ENCODE peak calls at places on chromosomes 7 and 10, in ten cellular contexts. J is ELR, A is BE2C, W is T-cell, C is NCI-H146, F is tibial nerve, K is M059J, I is MCF 10A, R is NCI-H2029, M is spleen. O is an unnamed sample.

GRCh38 chr7:74604326-74605020 is 53.0 kb upstream of the GTF2I start:
- DNase-seq in J (no peak), A (no peak), W (no peak), C (no peak), F (no peak), K (peak; percentile 69), I (peak; percentile 41), R (peak; percentile 44), M (no peak), O (no peak)

GRCh38 chr10:80155696-80156215 is 23.2 kb downstream of the PLAC9 start:
- DNase-seq in J (no peak), A (no peak), W (no peak), C (no peak), F (no peak), K (no peak), I (no peak), R (no peak), M (peak; percentile 52), O (no peak)

GRCh38 chr7:135317676-135318326 is 84.2 kb downstream of the STRA8 start:
- DNase-seq in J (no peak), A (no peak), W (no peak), C (no peak), F (peak; percentile 64), K (no peak), I (peak; percentile 74), R (no peak), M (no peak), O (no peak)

GRCh38 chr7:83271212-83272099 is 108.8 kb upstream of the PCLO start:
- DNase-seq in J (peak; percentile 56), A (no peak), W (no peak), C (peak; percentile 40), F (no peak), K (peak; percentile 37), I (peak; percentile 30), R (peak; percentile 15), M (no peak), O (no peak)

GRCh38 chr10:14648042-14648765 is 126.5 kb downstream of the FAM107B start:
- DNase-seq in J (peak; percentile 7), A (peak; percentile 74), W (peak; percentile 69), C (peak; percentile 99), F (peak; percentile 59), K (peak; percentile 82), I (no peak), R (peak; percentile 82), M (peak; percentile 86), O (peak; percentile 66)

GRCh38 chr10:122519873-122520272 is 40.7 kb upstream of the DMBT1 start:
- DNase-seq in J (peak; percentile 6), A (no peak), W (no peak), C (no peak), F (no peak), K (no peak), I (no peak), R (no peak), M (no peak), O (no peak)

GRCh38 chr7:73397936-73398335 is 35.6 kb upstream of the FZD9 start:
- DNase-seq in J (no peak), A (no peak), W (no peak), C (no peak), F (no peak), K (no peak), I (no peak), R (no peak), M (no peak), O (no peak)

GRCh38 chr10:78972160-78972946 is 96.4 kb upstream of the ZMIZ1 start:
- DNase-seq in J (peak; percentile 86), A (no peak), W (no peak), C (peak; percentile 45), F (peak; percentile 52), K (peak; percentile 98), I (peak; percentile 47), R (no peak), M (no peak), O (peak; percentile 87)

GRCh38 chr10:73159038-73159648 is 8.7 kb downstream of the ECD start:
- DNase-seq in J (peak; percentile 71), A (peak; percentile 54), W (peak; percentile 58), C (peak; percentile 36), F (peak; percentile 63), K (peak; percentile 56), I (peak; percentile 69), R (no peak), M (no peak), O (peak; percentile 72)

GRCh38 chr7:103093429-103093828 is 18.5 kb downstream of the ARMC10 start:
- DNase-seq in J (no peak), A (no peak), W (no peak), C (no peak), F (no peak), K (no peak), I (peak; percentile 49), R (no peak), M (no peak), O (no peak)

GRCh38 chr10:101567165-101568006 is 20.7 kb downstream of the POLL start:
- DNase-seq in J (no peak), A (no peak), W (no peak), C (peak; percentile 4), F (no peak), K (no peak), I (no peak), R (no peak), M (no peak), O (peak; percentile 46)

GRCh38 chr10:24097771-24098207 is 111.1 kb upstream of the KIAA1217 start:
- DNase-seq in J (no peak), A (no peak), W (no peak), C (no peak), F (no peak), K (no peak), I (no peak), R (no peak), M (no peak), O (no peak)

GRCh38 chr7:141072548-141073172 is 1.2 kb upstream of the TMEM178B start:
- DNase-seq in J (peak; percentile 62), A (peak; percentile 77), W (no peak), C (peak; percentile 85), F (peak; percentile 34), K (peak; percentile 87), I (peak; percentile 60), R (peak; percentile 84), M (no peak), O (peak; percentile 63)

GRCh38 chr10:89283988-89284475 is 17.8 kb upstream of the IFIT2 start:
- DNase-seq in J (peak; percentile 86), A (peak; percentile 81), W (no peak), C (peak; percentile 77), F (peak; percentile 66), K (peak; percentile 84), I (no peak), R (peak; percentile 3), M (no peak), O (peak; percentile 72)

GRCh38 chr7:4964506-4964905 is 5.5 kb upstream of the MMD2 start:
- DNase-seq in J (no peak), A (no peak), W (no peak), C (no peak), F (no peak), K (no peak), I (no peak), R (no peak), M (peak; percentile 49), O (no peak)

GRCh38 chr7:149071641-149072437 is 18.7 kb downstream of the ZNF786 start:
- DNase-seq in J (peak; percentile 15), A (peak; percentile 43), W (peak; percentile 35), C (no peak), F (no peak), K (no peak), I (no peak), R (no peak), M (peak; percentile 86), O (no peak)

GRCh38 chr7:158458716-158459282 is 128.8 kb downstream of the PTPRN2 start:
- DNase-seq in J (no peak), A (no peak), W (no peak), C (no peak), F (no peak), K (no peak), I (no peak), R (no peak), M (peak; percentile 66), O (no peak)

GRCh38 chr7:77684030-77684429 is 12.2 kb upstream of the RSBN1L start:
- DNase-seq in J (no peak), A (peak; percentile 69), W (no peak), C (no peak), F (peak; percentile 78), K (no peak), I (peak; percentile 45), R (no peak), M (no peak), O (peak; percentile 67)

GRCh38 chr10:70656489-70656888 is 15.8 kb upstream of the ADAMTS14 start:
- DNase-seq in J (peak; percentile 100), A (no peak), W (no peak), C (no peak), F (no peak), K (peak; percentile 98), I (peak; percentile 92), R (no peak), M (no peak), O (no peak)

GRCh38 chr10:23070819-23071218 is 24.6 kb upstream of the MSRB2 start:
- DNase-seq in J (no peak), A (no peak), W (no peak), C (peak; percentile 24), F (no peak), K (no peak), I (no peak), R (peak; percentile 79), M (no peak), O (no peak)

GRCh38 chr10:2986341-2986933 is 80.9 kb upstream of the PFKP start:
- DNase-seq in J (no peak), A (no peak), W (no peak), C (no peak), F (no peak), K (no peak), I (no peak), R (peak; percentile 48), M (no peak), O (no peak)

GRCh38 chr7:46115410-46115809 is 194.3 kb upstream of the IGFBP3 start:
- DNase-seq in J (peak; percentile 64), A (no peak), W (no peak), C (no peak), F (no peak), K (peak; percentile 60), I (no peak), R (no peak), M (no peak), O (no peak)

GRCh38 chr7:77266162-77266807 is 66.7 kb upstream of the FGL2 start:
- DNase-seq in J (peak; percentile 24), A (no peak), W (no peak), C (no peak), F (no peak), K (no peak), I (no peak), R (no peak), M (no peak), O (no peak)

GRCh38 chr10:96995851-96996250 is 163.8 kb downstream of the LCOR start:
- DNase-seq in J (peak; percentile 49), A (no peak), W (no peak), C (no peak), F (no peak), K (peak; percentile 95), I (no peak), R (no peak), M (no peak), O (no peak)

GRCh38 chr7:96361116-96361857 is 39.4 kb upstream of the SLC25A13 start:
- DNase-seq in J (no peak), A (no peak), W (no peak), C (no peak), F (no peak), K (peak; percentile 27), I (no peak), R (no peak), M (no peak), O (no peak)

GRCh38 chr10:74825033-74825370 is 1.4 kb upstream of the KAT6B start:
- DNase-seq in J (peak; percentile 29), A (peak; percentile 44), W (no peak), C (peak; percentile 71), F (peak; percentile 18), K (no peak), I (no peak), R (no peak), M (peak; percentile 93), O (peak; percentile 76)

GRCh38 chr10:71068811-71069411 is 143.5 kb upstream of the UNC5B start:
- DNase-seq in J (peak; percentile 26), A (peak; percentile 50), W (no peak), C (no peak), F (no peak), K (peak; percentile 59), I (peak; percentile 78), R (no peak), M (peak; percentile 73), O (no peak)

GRCh38 chr10:73717564-73717963 is 19.7 kb upstream of the AGAP5 start:
- DNase-seq in J (no peak), A (no peak), W (no peak), C (no peak), F (no peak), K (no peak), I (no peak), R (no peak), M (no peak), O (no peak)

O was measured in sciatic nerve.